ENCODE peak calls at places on chromosomes 12 and 14, in four cellular contexts. V is sigmoid colon, S is ovary, G is fibroblast of lung. M is an unnamed sample.

GRCh38 chr12:76072568-76072967 is 11.9 kb downstream of the NAP1L1 start:
- DNase-seq in V (no peak), S (no peak), G (no peak), M (no peak)

GRCh38 chr12:48767521-48767920 is 21.4 kb downstream of the ADCY6 start:
- DNase-seq in V (no peak), G (no peak), S (no peak), M (no peak)

GRCh38 chr12:127108360-127109215 is 1158.4 kb upstream of the TMEM132C start:
- DNase-seq in G (peak), V (no peak), S (no peak), M (peak)

GRCh38 chr12:30753233-30753632 is 1.5 kb downstream of the CAPRIN2 start:
- DNase-seq in G (peak), S (no peak), V (no peak), M (no peak)

GRCh38 chr12:2691340-2692111 is 103.2 kb upstream of the FKBP4 start:
- DNase-seq in S (no peak), G (peak), V (no peak), M (no peak)

GRCh38 chr14:81269100-81269978 is 48.6 kb upstream of the GTF2A1 start:
- DNase-seq in G (peak), V (no peak), S (no peak), M (no peak)

GRCh38 chr14:58430156-58430555 is 2.6 kb downstream of the KIAA0586 start:
- DNase-seq in G (peak), V (no peak), S (no peak), M (no peak)

GRCh38 chr12:89551747-89552146 is 25.9 kb upstream of the POC1B start:
- DNase-seq in S (no peak), G (no peak), V (no peak), M (no peak)

GRCh38 chr14:106174206-106174605 is 647.8 kb downstream of the TMEM121 start:
- DNase-seq in S (no peak), V (no peak), G (no peak), M (no peak)

GRCh38 chr12:9634177-9634803 is 26.6 kb upstream of the KLRB1 start:
- DNase-seq in S (no peak), G (peak), V (no peak), M (no peak)

GRCh38 chr12:125194999-125195398 is 129.8 kb downstream of the AACS start:
- DNase-seq in V (no peak), S (no peak), G (no peak), M (no peak)

GRCh38 chr14:103819503-103820307 is 27.7 kb downstream of the PPP1R13B start:
- DNase-seq in V (peak), S (peak), G (peak), M (peak)

GRCh38 chr12:83092101-83092500 is 405.4 kb downstream of the TMTC2 start:
- DNase-seq in V (no peak), G (no peak), S (no peak), M (no peak)

GRCh38 chr14:50319293-50319692 is 7.2 kb downstream of the DMAC2L start:
- DNase-seq in G (no peak), S (no peak), V (no peak), M (no peak)

GRCh38 chr12:69639400-69640016 is 28.8 kb upstream of the LRRC10 start:
- DNase-seq in G (peak), S (peak), V (peak), M (peak)

GRCh38 chr14:88667555-88668273 is 104.9 kb downstream of the ZC3H14 start:
- DNase-seq in S (peak), G (peak), V (peak), M (peak)

GRCh38 chr12:68446896-68447806 is 115.0 kb upstream of the MDM1 start:
- DNase-seq in S (no peak), G (no peak), V (no peak), M (no peak)

GRCh38 chr12:91991397-91992187 is 154.1 kb downstream of the BTG1 start:
- DNase-seq in V (no peak), S (no peak), G (no peak), M (no peak)

GRCh38 chr12:93587601-93588000 is 15.1 kb downstream of the SOCS2 start:
- DNase-seq in G (no peak), S (no peak), V (no peak), M (no peak)

GRCh38 chr12:106197906-106198623 is 49.8 kb downstream of the CKAP4 start:
- DNase-seq in G (no peak), S (no peak), V (no peak), M (no peak)

GRCh38 chr14:67480011-67480410 is 8.5 kb downstream of the TMEM229B start:
- DNase-seq in S (no peak), V (no peak), G (no peak), M (no peak)

GRCh38 chr12:100877776-100878175 is 83.2 kb downstream of the ANO4 start:
- DNase-seq in V (no peak), S (no peak), G (no peak), M (no peak)
- TF ChIP-seq CTCF in V (no peak), S (no peak), G (peak), M (no peak)

GRCh38 chr12:104707794-104708558 is 250.1 kb downstream of the SLC41A2 start:
- DNase-seq in G (no peak), S (no peak), V (no peak), M (no peak)
- H3K27ac ChIP-seq in G (no peak), S (no peak), V (no peak), M (no peak)

DNA sequence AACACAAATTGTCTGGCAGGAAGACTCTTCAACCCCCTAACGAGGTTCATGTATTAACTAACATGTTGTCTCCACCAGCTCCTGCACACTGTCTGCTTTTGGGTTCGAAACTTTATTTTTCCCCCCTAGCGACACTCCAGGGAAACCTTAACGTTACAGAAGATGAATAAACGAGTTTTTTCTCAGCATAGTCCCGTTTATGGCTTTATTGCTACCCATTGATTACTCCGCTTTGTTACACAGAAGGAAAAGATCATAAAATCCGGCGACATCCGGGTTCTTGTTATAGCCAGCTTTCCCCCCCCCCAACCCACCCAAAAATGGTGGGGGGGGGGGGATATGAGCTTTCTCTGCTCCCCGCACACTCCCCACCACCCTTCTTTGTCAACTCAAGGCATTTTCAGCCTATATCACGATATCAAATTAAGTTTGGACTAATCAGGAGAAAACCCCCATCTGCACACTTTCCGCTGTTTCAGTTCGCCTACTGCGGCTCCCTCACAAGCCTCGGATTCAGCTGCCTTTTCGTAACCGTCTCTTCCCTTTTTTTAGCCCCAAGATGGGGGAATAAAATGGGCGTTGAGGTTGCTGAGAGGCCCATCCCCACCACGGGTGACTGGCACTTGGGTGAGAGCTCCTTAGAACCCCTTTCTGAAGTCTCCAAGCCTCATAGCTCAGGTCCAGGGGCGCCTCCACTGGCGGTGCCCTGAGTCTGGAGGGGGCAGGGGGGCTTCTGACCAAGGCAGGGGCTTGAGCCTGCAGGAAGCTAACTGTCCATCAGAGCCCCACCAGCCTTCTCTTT is 1.4 kb upstream of the HOXC6 start:
- DNase-seq in V (no peak), S (peak), G (no peak), M (no peak)
- H3K4me3 ChIP-seq in V (no peak), S (no peak), G (no peak), M (no peak)

GRCh38 chr12:100868487-100868886 is 73.9 kb downstream of the ANO4 start:
- DNase-seq in V (no peak), G (peak), S (no peak), M (no peak)
- TF ChIP-seq CTCF in V (no peak), G (no peak), S (no peak), M (no peak)

DNA sequence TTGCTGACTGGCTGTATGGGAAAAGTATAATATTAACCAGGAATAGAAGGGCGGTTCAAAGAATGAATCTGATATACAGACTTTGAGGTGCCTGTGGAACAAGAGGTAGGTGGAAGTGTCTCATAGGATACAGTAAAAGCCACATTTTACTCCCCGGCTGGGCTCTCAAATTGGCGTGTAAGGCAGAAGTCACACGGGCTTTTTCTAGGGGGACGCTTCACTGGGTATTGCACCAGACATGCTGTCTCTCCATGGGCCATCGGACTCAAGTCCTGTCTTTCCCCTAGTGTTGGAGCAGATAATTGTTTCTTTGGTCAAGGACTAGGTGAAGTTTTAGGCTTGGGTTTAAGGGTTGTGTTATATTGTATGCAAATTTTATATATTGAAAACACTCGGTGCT is 9.1 kb downstream of the TMCC3 start:
- DNase-seq in G (no peak), V (no peak), S (no peak), M (no peak)
- H3K27ac ChIP-seq in G (no peak), V (no peak), S (no peak), M (no peak)

GRCh38 chr12:53217049-53217929 is 10.2 kb upstream of the ITGB7 start:
- DNase-seq in V (peak), S (no peak), G (no peak), M (peak)
- H3K4me3 ChIP-seq in V (peak), S (peak), G (peak), M (peak)

GRCh38 chr12:85448031-85448430 is 168.0 kb downstream of the ALX1 start:
- DNase-seq in G (no peak), V (no peak), S (no peak), M (no peak)

GRCh38 chr12:85445060-85445938 is 165.3 kb downstream of the ALX1 start:
- DNase-seq in S (no peak), V (no peak), G (no peak), M (no peak)

DNA sequence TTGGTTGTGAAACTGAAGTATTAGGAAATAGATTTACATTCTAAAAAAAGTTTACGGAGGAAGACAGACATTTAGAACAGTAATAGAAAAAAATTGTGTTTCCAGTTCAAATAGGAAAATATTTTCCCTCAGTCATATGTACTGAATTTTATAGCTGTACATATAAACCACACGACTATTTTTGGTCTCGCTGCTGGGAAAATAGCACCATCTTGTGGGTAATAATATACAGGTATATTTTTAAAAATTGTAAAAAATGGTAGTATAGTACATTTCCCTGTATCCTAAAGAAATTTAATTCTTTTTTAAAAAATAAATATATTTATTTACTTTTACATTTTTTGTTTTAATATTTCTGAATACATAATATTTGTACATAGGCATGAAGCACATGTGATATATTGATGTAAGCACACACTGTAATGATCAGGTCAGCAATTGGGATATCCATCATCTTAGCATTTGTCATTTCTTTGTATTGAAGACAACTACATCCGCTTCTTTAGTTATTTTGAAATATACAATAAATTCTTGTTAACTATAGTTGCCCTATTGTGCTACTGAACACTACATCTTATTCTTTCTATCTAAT is 168.6 kb downstream of the ALX1 start:
- DNase-seq in V (no peak), G (no peak), S (no peak), M (no peak)
- TF ChIP-seq CTCF in V (no peak), G (peak), S (no peak), M (peak)

M was measured in upper lobe of right lung.